ENCODE peak calls at places on chromosome 15, in four cellular contexts. A is HTR-8/SVneo, E is NB4, P is amniotic stem cell. D is an unnamed sample.

GRCh38 chr15:64950888-64951287 is 38.8 kb downstream of the SPG21 start:
- DNase-seq in A (no peak), E (peak; percentile 43), P (no peak), D (no peak)

GRCh38 chr15:84402856-84403608 is 167.5 kb downstream of the GOLGA6L4 start:
- DNase-seq in A (no peak), E (no peak), P (no peak), D (no peak)

GRCh38 chr15:28875461-28875965 is 10.3 kb upstream of the APBA2 start:
- DNase-seq in A (no peak), E (no peak), P (no peak), D (no peak)

GRCh38 chr15:34435658-34436057 is 1.9 kb downstream of the GOLGA8A start:
- DNase-seq in A (no peak), E (no peak), P (no peak), D (no peak)

GRCh38 chr15:37995461-37996347 is 61.3 kb downstream of the TMCO5A start:
- DNase-seq in A (peak; percentile 12), E (peak; percentile 57), P (peak; percentile 18), D (peak; percentile 50)

GRCh38 chr15:55991841-55992768 is 1.3 kb downstream of the NEDD4 start:
- DNase-seq in A (no peak), E (no peak), P (no peak), D (no peak)

GRCh38 chr15:67880651-67881182 is 40.9 kb upstream of the RNU6-1 start:
- DNase-seq in A (no peak), E (peak; percentile 88), P (no peak), D (no peak)

GRCh38 chr15:87564666-87565065 is 691.9 kb downstream of the NTRK3 start:
- DNase-seq in A (no peak), E (no peak), P (no peak), D (no peak)

GRCh38 chr15:66628976-66629723 is 63.4 kb upstream of the LCTL start:
- DNase-seq in A (no peak), E (no peak), P (no peak), D (no peak)

GRCh38 chr15:84749111-84749991 is 959 bp downstream of the ZNF592 start:
- DNase-seq in A (no peak), E (peak; percentile 86), P (no peak), D (no peak)

GRCh38 chr15:62108411-62108810 is 41.6 kb downstream of the C2CD4A start:
- DNase-seq in A (no peak), E (no peak), P (no peak), D (no peak)

GRCh38 chr15:77118787-77119410 is 48.0 kb upstream of the TSPAN3 start:
- DNase-seq in A (peak; percentile 59), E (peak; percentile 76), P (peak; percentile 62), D (peak; percentile 53)

GRCh38 chr15:85620321-85621044 is 174.2 kb downstream of the KLHL25 start:
- DNase-seq in A (no peak), E (no peak), P (no peak), D (no peak)